ENCODE peak calls at places on chromosomes 4 and X, in four cellular contexts. U is fibroblast of mammary gland, R is epithelial cell of prostate, H is LHCN-M2. I is an unnamed sample.

GRCh38 chr4:76430519-76431388 is 4.3 kb upstream of the SHROOM3 start:
- DNase-seq in R (no peak), H (peak; percentile 61), U (peak; percentile 66), I (no peak)

GRCh38 chr4:8289151-8289750 is 19.7 kb downstream of the HTRA3 start:
- DNase-seq in U (no peak), R (no peak), H (no peak), I (no peak)

GRCh38 chrX:11952176-11952720 is 186.0 kb upstream of the FRMPD4 start:
- DNase-seq in H (peak; percentile 15), R (no peak), U (peak; percentile 46), I (no peak)

GRCh38 chr4:108512615-108513505 is 107.5 kb upstream of the RPL34 start:
- DNase-seq in U (peak; percentile 59), R (no peak), H (peak; percentile 57), I (no peak)

GRCh38 chr4:96649536-96649935 is 809.6 kb downstream of the PDHA2 start:
- DNase-seq in U (no peak), H (peak; percentile 69), R (peak; percentile 1), I (peak; percentile 88)

GRCh38 chrX:24860140-24860539 is 155.6 kb downstream of the ARX start:
- DNase-seq in H (no peak), U (peak; percentile 27), R (no peak), I (no peak)

GRCh38 chr4:148163011-148163410 is 279.2 kb downstream of the NR3C2 start:
- DNase-seq in H (no peak), U (no peak), R (no peak), I (peak; percentile 59)

GRCh38 chrX:151974336-151975227 is at the start of gene GABRE:
- DNase-seq in U (peak; percentile 26), R (no peak), H (no peak), I (no peak)

GRCh38 chrX:121333942-121334341 is 286.5 kb downstream of the GLUD2 start:
- DNase-seq in H (no peak), U (peak; percentile 0), R (no peak), I (no peak)